ENCODE peak calls at places on chromosomes 13 and 19, in five cellular contexts. One of them, this sample, is unnamed.

GRCh38 chr13:72651196-72651595 is 76.2 kb downstream of the MZT1 start:
- DNase-seq in colonic mucosa: no peak
- DNase-seq in amygdala: no peak
- DNase-seq in nucleus accumbens: no peak
- DNase-seq in left colon: no peak
- DNase-seq in this sample: no peak

GRCh38 chr19:10797078-10797477 is 38.9 kb downstream of the TMED1 start:
- DNase-seq in colonic mucosa: no peak
- DNase-seq in amygdala: no peak
- DNase-seq in nucleus accumbens: no peak
- DNase-seq in left colon: no peak
- DNase-seq in this sample: no peak

GRCh38 chr19:2549701-2550191 is 73.8 kb downstream of the GADD45B start:
- DNase-seq in colonic mucosa: peak; percentile 64
- DNase-seq in amygdala: peak; percentile 42
- DNase-seq in nucleus accumbens: peak; percentile 82
- DNase-seq in left colon: peak; percentile 84
- DNase-seq in this sample: peak; percentile 87

GRCh38 chr13:41132512-41133152 is at the start of gene KBTBD6:
- DNase-seq in colonic mucosa: peak; percentile 98
- DNase-seq in amygdala: peak; percentile 88
- DNase-seq in nucleus accumbens: peak; percentile 95
- DNase-seq in left colon: peak; percentile 96
- DNase-seq in this sample: peak; percentile 97

GRCh38 chr19:35357867-35358573 is at the start of gene FFAR3:
- DNase-seq in colonic mucosa: no peak
- DNase-seq in amygdala: no peak
- DNase-seq in nucleus accumbens: no peak
- DNase-seq in left colon: peak; percentile 41
- DNase-seq in this sample: peak; percentile 32

GRCh38 chr13:95596701-95597100 is 44.2 kb downstream of the CLDN10 start:
- DNase-seq in colonic mucosa: no peak
- DNase-seq in amygdala: no peak
- DNase-seq in nucleus accumbens: no peak
- DNase-seq in left colon: no peak
- DNase-seq in this sample: no peak

GRCh38 chr19:17483605-17484002 is 13.3 kb downstream of the SLC27A1 start:
- DNase-seq in colonic mucosa: no peak
- DNase-seq in amygdala: no peak
- DNase-seq in nucleus accumbens: no peak
- DNase-seq in left colon: no peak
- DNase-seq in this sample: no peak

GRCh38 chr19:54191671-54192453 is 754 bp downstream of the TSEN34 start:
- DNase-seq in colonic mucosa: no peak
- DNase-seq in amygdala: no peak
- DNase-seq in nucleus accumbens: no peak
- DNase-seq in left colon: peak; percentile 46
- DNase-seq in this sample: no peak

GRCh38 chr19:17405250-17406038 is at the start of gene BST2:
- DNase-seq in colonic mucosa: peak; percentile 38
- DNase-seq in amygdala: no peak
- DNase-seq in nucleus accumbens: peak; percentile 32
- DNase-seq in left colon: peak; percentile 67
- DNase-seq in this sample: peak; percentile 56

GRCh38 chr13:42017264-42017663 is 31.2 kb upstream of the DGKH start:
- DNase-seq in colonic mucosa: no peak
- DNase-seq in amygdala: no peak
- DNase-seq in nucleus accumbens: no peak
- DNase-seq in left colon: no peak
- DNase-seq in this sample: no peak

GRCh38 chr19:17202249-17202648 is 12.9 kb upstream of the USE1 start:
- DNase-seq in colonic mucosa: no peak
- DNase-seq in amygdala: no peak
- DNase-seq in nucleus accumbens: no peak
- DNase-seq in left colon: no peak
- DNase-seq in this sample: no peak

GRCh38 chr19:32814624-32815023 is 54.9 kb downstream of the SLC7A9 start:
- DNase-seq in colonic mucosa: no peak
- DNase-seq in amygdala: no peak
- DNase-seq in nucleus accumbens: no peak
- DNase-seq in left colon: no peak
- DNase-seq in this sample: no peak

GRCh38 chr19:14033946-14034345 is 2.4 kb downstream of the IL27RA start:
- DNase-seq in colonic mucosa: no peak
- DNase-seq in amygdala: no peak
- DNase-seq in nucleus accumbens: no peak
- DNase-seq in left colon: no peak
- DNase-seq in this sample: no peak

GRCh38 chr13:68173111-68173510 is 943.0 kb upstream of the PCDH9 start:
- DNase-seq in colonic mucosa: no peak
- DNase-seq in amygdala: no peak
- DNase-seq in nucleus accumbens: no peak
- DNase-seq in left colon: no peak
- DNase-seq in this sample: no peak

GRCh38 chr19:12955996-12956395 is 1.0 kb downstream of the GADD45GIP1 start:
- DNase-seq in colonic mucosa: no peak
- DNase-seq in amygdala: no peak
- DNase-seq in nucleus accumbens: no peak
- DNase-seq in left colon: no peak
- DNase-seq in this sample: no peak

GRCh38 chr19:16228637-16229321 is 31.1 kb downstream of the AP1M1 start:
- DNase-seq in colonic mucosa: no peak
- DNase-seq in amygdala: no peak
- DNase-seq in nucleus accumbens: no peak
- DNase-seq in left colon: no peak
- DNase-seq in this sample: no peak

GRCh38 chr13:78881054-78881453 is 222.1 kb upstream of the OBI1 start:
- DNase-seq in colonic mucosa: no peak
- DNase-seq in amygdala: no peak
- DNase-seq in nucleus accumbens: no peak
- DNase-seq in left colon: no peak
- DNase-seq in this sample: no peak

GRCh38 chr13:109301711-109302110 is 484.7 kb downstream of the IRS2 start:
- DNase-seq in colonic mucosa: no peak
- DNase-seq in amygdala: no peak
- DNase-seq in nucleus accumbens: no peak
- DNase-seq in left colon: no peak
- DNase-seq in this sample: no peak

GRCh38 chr19:34733266-34733825 is 697 bp upstream of the ZNF181 start:
- DNase-seq in colonic mucosa: no peak
- DNase-seq in amygdala: no peak
- DNase-seq in nucleus accumbens: no peak
- DNase-seq in left colon: peak; percentile 62
- DNase-seq in this sample: no peak

GRCh38 chr19:7932276-7932929 is 6.5 kb upstream of the CTXN1 start:
- DNase-seq in colonic mucosa: no peak
- DNase-seq in amygdala: no peak
- DNase-seq in nucleus accumbens: no peak
- DNase-seq in left colon: no peak
- DNase-seq in this sample: no peak

GRCh38 chr13:39310961-39311360 is 272.7 kb downstream of the NHLRC3 start:
- DNase-seq in colonic mucosa: no peak
- DNase-seq in amygdala: no peak
- DNase-seq in nucleus accumbens: no peak
- DNase-seq in left colon: no peak
- DNase-seq in this sample: no peak

GRCh38 chr19:1833540-1833939 is 14.7 kb downstream of the REXO1 start:
- DNase-seq in colonic mucosa: no peak
- DNase-seq in amygdala: peak; percentile 4
- DNase-seq in nucleus accumbens: no peak
- DNase-seq in left colon: no peak
- DNase-seq in this sample: no peak

GRCh38 chr13:81551036-81551435 is 1210.1 kb upstream of the SPRY2 start:
- DNase-seq in colonic mucosa: no peak
- DNase-seq in amygdala: no peak
- DNase-seq in nucleus accumbens: no peak
- DNase-seq in left colon: no peak
- DNase-seq in this sample: no peak

GRCh38 chr13:95552539-95553270 is at the start of gene CLDN10:
- DNase-seq in colonic mucosa: peak; percentile 19
- DNase-seq in amygdala: peak; percentile 13
- DNase-seq in nucleus accumbens: no peak
- DNase-seq in left colon: no peak
- DNase-seq in this sample: peak; percentile 47

GRCh38 chr19:384801-385169 is 24.2 kb downstream of the C2CD4C start:
- DNase-seq in colonic mucosa: no peak
- DNase-seq in amygdala: no peak
- DNase-seq in nucleus accumbens: no peak
- DNase-seq in left colon: no peak
- DNase-seq in this sample: no peak

GRCh38 chr13:27919299-27919933 is 384 bp upstream of the PDX1 start:
- DNase-seq in colonic mucosa: no peak
- DNase-seq in amygdala: no peak
- DNase-seq in nucleus accumbens: no peak
- DNase-seq in left colon: no peak
- DNase-seq in this sample: no peak

GRCh38 chr13:33452873-33453558 is 167.5 kb upstream of the STARD13 start:
- DNase-seq in colonic mucosa: no peak
- DNase-seq in amygdala: no peak
- DNase-seq in nucleus accumbens: no peak
- DNase-seq in left colon: no peak
- DNase-seq in this sample: peak; percentile 44

GRCh38 chr13:57832187-57832586 is 200.6 kb downstream of the PCDH17 start:
- DNase-seq in colonic mucosa: no peak
- DNase-seq in amygdala: no peak
- DNase-seq in nucleus accumbens: no peak
- DNase-seq in left colon: no peak
- DNase-seq in this sample: no peak

GRCh38 chr19:23070353-23070781 is 46.5 kb upstream of the ZNF730 start:
- DNase-seq in colonic mucosa: peak; percentile 27
- DNase-seq in amygdala: no peak
- DNase-seq in nucleus accumbens: no peak
- DNase-seq in left colon: no peak
- DNase-seq in this sample: peak; percentile 39

GRCh38 chr13:85798999-85799646 is at the start of gene SLITRK6:
- DNase-seq in colonic mucosa: peak; percentile 18
- DNase-seq in amygdala: no peak
- DNase-seq in nucleus accumbens: no peak
- DNase-seq in left colon: no peak
- DNase-seq in this sample: no peak

GRCh38 chr19:30167206-30167903 is 204.8 kb upstream of the ZNF536 start:
- DNase-seq in colonic mucosa: no peak
- DNase-seq in amygdala: no peak
- DNase-seq in nucleus accumbens: no peak
- DNase-seq in left colon: no peak
- DNase-seq in this sample: no peak

GRCh38 chr13:46176756-46177155 is 5.2 kb downstream of the LCP1 start:
- DNase-seq in colonic mucosa: no peak
- DNase-seq in amygdala: no peak
- DNase-seq in nucleus accumbens: no peak
- DNase-seq in left colon: no peak
- DNase-seq in this sample: peak; percentile 31

GRCh38 chr13:53601181-53601580 is 572.6 kb downstream of the OLFM4 start:
- DNase-seq in colonic mucosa: no peak
- DNase-seq in amygdala: no peak
- DNase-seq in nucleus accumbens: no peak
- DNase-seq in left colon: no peak
- DNase-seq in this sample: no peak

GRCh38 chr13:22648325-22648758 is 532.4 kb upstream of the SGCG start:
- DNase-seq in colonic mucosa: no peak
- DNase-seq in amygdala: no peak
- DNase-seq in nucleus accumbens: no peak
- DNase-seq in left colon: no peak
- DNase-seq in this sample: no peak

GRCh38 chr19:55165952-55166529 is 372 bp downstream of the DNAAF3 start:
- DNase-seq in colonic mucosa: peak; percentile 56
- DNase-seq in amygdala: peak; percentile 14
- DNase-seq in nucleus accumbens: peak; percentile 45
- DNase-seq in left colon: peak; percentile 52
- DNase-seq in this sample: peak; percentile 43

GRCh38 chr19:33191501-33191900 is 2.6 kb upstream of the LRP3 start:
- DNase-seq in colonic mucosa: no peak
- DNase-seq in amygdala: no peak
- DNase-seq in nucleus accumbens: no peak
- DNase-seq in left colon: no peak
- DNase-seq in this sample: no peak

GRCh38 chr19:5850189-5850588 is 1.1 kb downstream of the FUT3 start:
- DNase-seq in colonic mucosa: peak; percentile 65
- DNase-seq in amygdala: no peak
- DNase-seq in nucleus accumbens: no peak
- DNase-seq in left colon: peak; percentile 65
- DNase-seq in this sample: no peak

GRCh38 chr19:51501594-51502263 is at the start of gene SIGLEC12:
- DNase-seq in colonic mucosa: peak; percentile 24
- DNase-seq in amygdala: no peak
- DNase-seq in nucleus accumbens: peak; percentile 2
- DNase-seq in left colon: no peak
- DNase-seq in this sample: peak; percentile 23

This sample was measured in mucosa of gallbladder.